ENCODE peak calls at places on chromosomes 3 and 15, in eight cellular contexts. C, P, K, G, T, L, Z and E are unnamed samples.

GRCh38 chr3:158801200-158801599 is 654 bp upstream of the MFSD1 start:
- DNase-seq in G (no peak), K (no peak), L (no peak), C (peak; percentile 75), P (no peak), T (peak; percentile 11), Z (no peak), E (no peak)

GRCh38 chr3:102053375-102053989 is 204.2 kb downstream of the NFKBIZ start:
- DNase-seq in G (peak; percentile 83), P (no peak), C (no peak), Z (no peak), K (no peak), L (no peak), T (no peak), E (no peak)

GRCh38 chr3:111810909-111811308 is 48.2 kb upstream of the PHLDB2 start:
- DNase-seq in L (peak; percentile 73), Z (no peak), T (no peak), C (no peak), G (peak; percentile 91), P (no peak), K (no peak), E (no peak)

GRCh38 chr3:188152660-188153497 is 1.1 kb upstream of the LPP start:
- DNase-seq in G (no peak), P (no peak), Z (no peak), C (no peak), K (no peak), T (no peak), L (no peak), E (no peak)

GRCh38 chr15:70336425-70337009 is 238.8 kb upstream of the TLE3 start:
- DNase-seq in K (no peak), T (no peak), Z (no peak), P (no peak), L (no peak), C (no peak), G (no peak), E (no peak)

GRCh38 chr3:111763101-111763500 is 96.0 kb upstream of the PHLDB2 start:
- DNase-seq in T (no peak), G (no peak), P (no peak), K (no peak), L (no peak), Z (no peak), C (no peak), E (no peak)

GRCh38 chr3:194369522-194370279 is at the start of gene LRRC15:
- DNase-seq in Z (no peak), G (peak; percentile 72), K (peak; percentile 51), P (no peak), L (no peak), T (no peak), C (no peak), E (no peak)

GRCh38 chr3:13457593-13457992 is 22.5 kb upstream of the HDAC11 start:
- DNase-seq in T (no peak), K (no peak), L (no peak), G (no peak), Z (no peak), C (no peak), P (no peak), E (no peak)

GRCh38 chr15:96070636-96071035 is 259.9 kb upstream of the NR2F2 start:
- DNase-seq in G (peak; percentile 5), P (no peak), T (no peak), K (no peak), Z (no peak), C (no peak), L (no peak), E (no peak)

GRCh38 chr3:174957581-174958001 is 98.5 kb downstream of the NAALADL2 start:
- DNase-seq in K (no peak), T (no peak), L (peak; percentile 45), Z (no peak), G (no peak), C (no peak), P (no peak), E (no peak)

GRCh38 chr3:177071496-177072156 is 125.7 kb downstream of the TBL1XR1 start:
- DNase-seq in C (no peak), T (no peak), P (no peak), L (no peak), G (no peak), K (no peak), Z (no peak), E (no peak)

GRCh38 chr15:96416934-96417759 is 86.6 kb downstream of the NR2F2 start:
- DNase-seq in G (peak; percentile 15), P (no peak), K (no peak), C (peak; percentile 81), L (no peak), Z (no peak), T (no peak), E (no peak)

GRCh38 chr15:51117270-51117669 is 22.6 kb upstream of the TNFAIP8L3 start:
- DNase-seq in L (no peak), Z (no peak), P (no peak), C (no peak), T (no peak), K (no peak), G (peak; percentile 77), E (no peak)

GRCh38 chr15:41774873-41775417 is 661 bp downstream of the MAPKBP1 start:
- DNase-seq in G (no peak), Z (no peak), C (no peak), L (no peak), K (no peak), T (no peak), P (no peak), E (peak; percentile 3)

GRCh38 chr3:63179862-63180522 is 98.1 kb upstream of the SYNPR start:
- DNase-seq in L (no peak), G (no peak), C (no peak), K (no peak), P (no peak), Z (no peak), T (no peak), E (no peak)

GRCh38 chr3:183812746-183813445 is 12.5 kb downstream of the MAP6D1 start:
- DNase-seq in P (no peak), Z (no peak), K (no peak), L (no peak), C (no peak), T (no peak), G (no peak), E (no peak)

GRCh38 chr15:63870403-63871209 is 36.9 kb upstream of the HERC1 start:
- DNase-seq in G (peak; percentile 68), Z (no peak), P (no peak), K (peak; percentile 64), C (peak; percentile 15), T (no peak), L (peak; percentile 21), E (no peak)

GRCh38 chr3:169529013-169529412 is 134.5 kb downstream of the MECOM start:
- DNase-seq in K (no peak), C (no peak), L (no peak), Z (no peak), G (no peak), T (no peak), P (no peak), E (no peak)

GRCh38 chr3:7977245-7978103 is 524.1 kb upstream of the LMCD1 start:
- DNase-seq in P (no peak), L (no peak), K (no peak), Z (peak; percentile 56), G (peak; percentile 26), T (peak; percentile 6), C (no peak), E (no peak)

GRCh38 chr15:36527512-36528162 is 51.8 kb upstream of the CDIN1 start:
- DNase-seq in T (no peak), P (no peak), G (no peak), Z (peak; percentile 56), K (no peak), L (no peak), C (no peak), E (no peak)

GRCh38 chr3:14224895-14225294 is 46.3 kb downstream of the LSM3 start:
- DNase-seq in T (no peak), K (no peak), C (no peak), G (peak; percentile 33), Z (no peak), L (no peak), P (no peak), E (no peak)

GRCh38 chr3:188584162-188584529 is 430.2 kb downstream of the LPP start:
- DNase-seq in T (no peak), G (peak; percentile 71), C (no peak), K (no peak), Z (no peak), L (no peak), P (no peak), E (no peak)

GRCh38 chr3:170716172-170716800 is 130.4 kb upstream of the SLC7A14 start:
- DNase-seq in K (no peak), T (no peak), P (no peak), G (no peak), C (no peak), L (no peak), Z (no peak), E (no peak)

GRCh38 chr15:78950906-78951840 is 6.3 kb upstream of the CTSH start:
- DNase-seq in G (peak; percentile 13), L (no peak), P (no peak), T (no peak), C (no peak), Z (no peak), K (peak; percentile 65), E (no peak)

GRCh38 chr3:146218880-146219866 is 31.7 kb downstream of the PLSCR4 start:
- DNase-seq in T (peak; percentile 48), L (no peak), K (no peak), G (peak; percentile 26), Z (peak; percentile 53), C (no peak), P (peak; percentile 16), E (peak; percentile 27)

GRCh38 chr3:172675371-172676193 is 35.3 kb downstream of the NCEH1 start:
- DNase-seq in C (no peak), P (peak; percentile 18), K (no peak), Z (peak; percentile 15), T (peak; percentile 53), G (peak; percentile 59), L (no peak), E (no peak)

GRCh38 chr3:47961815-47962606 is 54.2 kb downstream of the MAP4 start:
- DNase-seq in G (no peak), Z (no peak), K (no peak), C (no peak), T (peak; percentile 23), P (no peak), L (no peak), E (peak; percentile 0)

GRCh38 chr3:54535619-54536018 is 392.2 kb downstream of the LRTM1 start:
- DNase-seq in G (no peak), P (no peak), K (no peak), C (no peak), Z (no peak), T (no peak), L (no peak), E (no peak)

GRCh38 chr15:29770796-29771195 is 51.5 kb downstream of the TJP1 start:
- DNase-seq in K (no peak), T (no peak), P (no peak), C (no peak), L (no peak), Z (no peak), G (peak; percentile 25), E (no peak)

GRCh38 chr3:54999159-54999558 is 71.3 kb upstream of the LRTM1 start:
- DNase-seq in C (no peak), K (no peak), G (peak; percentile 90), Z (peak; percentile 47), L (peak; percentile 78), T (no peak), P (no peak), E (no peak)